ENCODE peak calls at places on chromosome 17, in four cellular contexts. T is GM12878, B is HepG2, F is K562. Y is an unnamed sample.

GRCh38 chr17:46903762-46904672 is 18.9 kb upstream of the GOSR2 start:
- DNase-seq in F (no peak), T (no peak), B (no peak), Y (no peak)

GRCh38 chr17:15944720-15945492 is at the start of gene ADORA2B:
- DNase-seq in T (no peak), B (peak; percentile 60), F (peak; percentile 95), Y (peak; percentile 81)

GRCh38 chr17:4827399-4827798 is 5.7 kb upstream of the MINK1 start:
- DNase-seq in B (no peak), F (no peak), T (no peak), Y (no peak)

GRCh38 chr17:79451167-79451566 is 159.7 kb downstream of the RBFOX3 start:
- DNase-seq in B (no peak), T (no peak), F (no peak), Y (no peak)

GRCh38 chr17:8237175-8237574 is 10.7 kb downstream of the CTC1 start:
- DNase-seq in F (peak; percentile 28), T (no peak), B (no peak), Y (no peak)

GRCh38 chr17:32239457-32239856 is 26.2 kb upstream of the RHBDL3 start:
- DNase-seq in B (no peak), F (no peak), T (no peak), Y (no peak)

GRCh38 chr17:64741924-64742670 is 80.0 kb upstream of the SMURF2 start:
- DNase-seq in B (no peak), F (no peak), T (no peak), Y (no peak)

GRCh38 chr17:7060165-7060890 is 16.4 kb upstream of the SLC16A11 start:
- DNase-seq in B (peak; percentile 59), F (peak; percentile 44), T (no peak), Y (no peak)

DNA sequence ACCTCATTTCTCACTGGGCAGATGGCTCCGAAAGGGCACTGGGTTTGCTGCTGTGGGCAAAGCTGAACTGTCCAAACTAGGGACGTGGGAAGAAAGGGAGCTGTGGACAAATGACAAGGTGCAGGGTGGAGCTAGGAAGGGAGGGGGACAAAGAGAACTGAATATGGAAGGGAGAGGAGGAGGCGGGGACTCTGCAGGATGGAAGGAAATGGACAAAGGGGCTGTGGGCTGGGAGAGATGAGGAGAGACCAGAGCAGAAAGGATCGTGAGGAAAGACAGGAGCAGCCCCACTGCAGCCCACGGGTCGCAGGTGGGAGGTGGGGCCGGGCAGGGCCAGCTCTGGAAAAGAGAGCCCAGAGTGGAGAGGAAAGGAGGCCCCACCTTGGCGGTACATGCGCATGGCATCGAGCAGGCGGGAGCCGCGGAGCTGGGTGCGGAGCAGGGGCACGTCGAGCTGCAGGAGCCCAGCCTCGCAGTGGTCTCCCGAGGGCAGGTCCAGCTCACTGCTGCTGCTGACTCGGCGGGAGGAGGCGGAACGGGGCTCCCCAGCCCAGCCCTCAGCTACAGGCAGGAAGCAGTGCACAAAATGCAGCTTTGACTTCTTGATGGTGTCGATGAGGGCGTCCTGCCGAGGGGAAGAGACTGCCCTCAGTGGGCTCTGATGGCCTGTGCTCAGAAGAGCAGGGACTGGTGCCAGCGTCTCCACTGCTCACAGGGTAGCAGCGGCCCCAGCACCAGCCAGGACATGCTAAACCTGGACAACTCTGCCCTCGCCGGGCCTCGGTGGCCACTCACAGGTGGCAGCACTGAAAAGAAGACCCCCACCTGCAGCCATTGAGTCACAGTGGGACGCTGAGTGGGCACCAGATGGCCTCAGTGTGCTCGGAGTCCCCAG is 66.8 kb downstream of the PIPOX start:
- DNase-seq in T (no peak), B (no peak), F (no peak), Y (no peak)
- TF ChIP-seq FOXK2 in T (no peak), B (no peak), F (no peak), Y (no peak)

GRCh38 chr17:51353296-51353695 is 93.0 kb downstream of the UTP18 start:
- DNase-seq in F (no peak), B (no peak), T (no peak), Y (no peak)
- TF ChIP-seq SP1 in F (no peak), B (no peak), T (no peak), Y (no peak)

GRCh38 chr17:57955183-57955952 is at the start of gene CUEDC1:
- DNase-seq in T (no peak), F (peak; percentile 81), B (no peak), Y (peak; percentile 88)
- TF ChIP-seq FOXK2 in T (no peak), F (no peak), B (no peak), Y (no peak)

DNA sequence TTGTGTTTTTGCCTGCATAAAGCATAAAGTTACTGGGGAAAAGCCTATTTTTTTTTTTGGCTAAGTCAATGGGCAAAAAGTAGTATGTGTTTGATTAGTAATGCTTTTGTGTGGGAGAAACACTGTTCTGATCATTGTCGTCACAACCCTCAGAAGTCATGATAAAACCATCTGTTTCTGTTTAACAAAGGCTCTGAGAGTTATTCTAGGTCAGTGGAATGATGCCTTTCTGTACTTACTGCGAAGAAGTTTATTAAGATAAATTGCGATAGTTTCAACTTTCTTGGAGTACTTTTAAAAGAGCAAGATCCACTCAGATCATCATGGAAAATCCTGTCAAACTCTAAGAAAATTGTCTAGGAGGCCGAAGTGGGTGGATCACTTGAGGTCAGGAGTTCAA is 80.9 kb downstream of the PRKCA start:
- DNase-seq in T (no peak), B (no peak), F (no peak), Y (no peak)
- TF ChIP-seq SP1 in T (no peak), B (no peak), F (no peak), Y (no peak)